ENCODE peak calls at places on chromosome 16, in five cellular contexts. X is DND-41; Y is kidney epithelial cell; Q is psoas muscle; M is CD4-positive, alpha-beta memory T cell. P is an unnamed sample.

GRCh38 chr16:21568502-21569189 is 30.7 kb upstream of the METTL9 start:
- DNase-seq in Y (no peak), Q (no peak), X (no peak), M (no peak), P (no peak)

GRCh38 chr16:53129281-53130192 is 74.7 kb downstream of the CHD9 start:
- DNase-seq in Q (no peak), Y (no peak), X (no peak), M (no peak), P (peak; percentile 58)

GRCh38 chr16:49622084-49622390 is 233.9 kb downstream of the ZNF423 start:
- DNase-seq in M (no peak), X (no peak), Y (no peak), Q (no peak), P (no peak)

GRCh38 chr16:89015271-89015859 is 38.4 kb upstream of the CBFA2T3 start:
- DNase-seq in X (peak; percentile 17), Y (no peak), Q (peak; percentile 4), M (no peak), P (no peak)

GRCh38 chr16:53068423-53068833 is 13.6 kb downstream of the CHD9 start:
- DNase-seq in M (no peak), Q (no peak), X (no peak), Y (no peak), P (no peak)

GRCh38 chr16:8634991-8635736 is 13.7 kb downstream of the METTL22 start:
- DNase-seq in Q (no peak), X (no peak), Y (no peak), M (no peak), P (peak; percentile 48)

GRCh38 chr16:56841659-56842058 is 23.3 kb upstream of the SLC12A3 start:
- DNase-seq in M (no peak), Y (no peak), X (no peak), Q (no peak), P (no peak)

GRCh38 chr16:77077523-77077922 is 113.5 kb upstream of the MON1B start:
- DNase-seq in M (no peak), Y (no peak), Q (no peak), X (no peak), P (no peak)

GRCh38 chr16:67943619-67944503 is at the start of gene LCAT:
- DNase-seq in Y (no peak), M (no peak), Q (peak; percentile 75), X (no peak), P (no peak)

GRCh38 chr16:84967828-84968227 is 43.5 kb downstream of the ZDHHC7 start:
- DNase-seq in Q (no peak), X (no peak), M (no peak), Y (no peak), P (no peak)

GRCh38 chr16:2325181-2325580 is 15.3 kb downstream of the ABCA3 start:
- DNase-seq in Q (no peak), X (no peak), Y (no peak), M (no peak), P (no peak)

GRCh38 chr16:3503513-3503912 is 2.7 kb downstream of the CLUAP1 start:
- DNase-seq in M (peak; percentile 67), Y (no peak), X (no peak), Q (no peak), P (no peak)

GRCh38 chr16:66427036-66427446 is at the start of gene BEAN1:
- DNase-seq in X (no peak), Y (no peak), M (no peak), Q (no peak), P (peak; percentile 54)

GRCh38 chr16:87067890-87068289 is 249.3 kb downstream of the C16orf95 start:
- DNase-seq in X (no peak), Y (no peak), Q (no peak), M (no peak), P (no peak)

GRCh38 chr16:87064731-87065720 is 252.2 kb downstream of the C16orf95 start:
- DNase-seq in Y (no peak), Q (no peak), X (no peak), M (no peak), P (no peak)

GRCh38 chr16:87066695-87067556 is 250.3 kb downstream of the C16orf95 start:
- DNase-seq in Y (no peak), Q (no peak), X (no peak), M (no peak), P (no peak)

GRCh38 chr16:87068316-87068715 is 248.9 kb downstream of the C16orf95 start:
- DNase-seq in M (no peak), X (no peak), Q (no peak), Y (no peak), P (no peak)

DNA sequence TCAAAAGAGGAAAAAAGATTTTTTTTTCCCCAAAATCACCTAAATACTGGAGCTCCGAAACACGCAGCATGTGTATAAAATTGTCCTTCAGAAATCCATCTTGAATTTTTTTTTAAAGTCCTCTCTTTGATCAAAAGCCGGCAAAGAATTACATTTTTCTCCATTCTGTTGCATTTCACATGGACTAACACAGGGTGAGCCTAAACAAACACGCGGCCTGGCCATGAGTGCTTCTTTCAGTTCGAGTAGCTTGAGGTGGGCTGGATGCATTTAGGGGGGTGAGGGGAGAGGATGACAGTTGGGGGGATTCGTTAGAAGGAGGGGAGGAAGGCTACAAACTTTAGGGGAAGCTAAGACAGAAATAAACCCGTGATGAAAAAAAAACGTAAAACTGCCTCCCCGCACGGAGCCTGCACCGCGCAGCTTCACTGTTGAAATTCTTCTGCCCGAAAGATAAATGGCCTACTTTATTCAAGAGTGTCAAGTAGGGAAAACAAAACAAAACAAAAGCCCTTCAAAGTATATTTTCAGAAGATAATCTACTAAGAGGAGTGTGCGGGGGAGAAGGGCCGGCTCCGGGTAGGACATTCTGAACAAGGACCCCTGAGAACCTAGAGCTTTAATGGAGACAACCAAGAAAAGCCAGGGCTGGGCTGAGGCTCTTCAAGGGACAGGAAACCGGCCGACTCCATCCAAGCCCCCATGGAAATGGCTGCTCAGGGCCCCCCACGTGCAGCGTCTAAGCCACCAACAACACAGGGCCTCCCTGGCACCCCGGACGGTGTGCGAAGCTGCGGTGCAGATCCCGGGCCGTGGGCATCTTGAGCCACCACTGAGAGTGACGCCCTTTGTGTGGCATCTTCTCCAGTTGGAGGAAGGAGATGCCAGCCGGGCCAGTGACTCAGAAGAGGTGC is 251.2 kb downstream of the C16orf95 start:
- DNase-seq in X (no peak), M (no peak), Y (no peak), Q (no peak), P (no peak)
- H3K4me3 ChIP-seq in X (no peak overlapping the region), M (no peak overlapping the region), Y (no peak overlapping the region), Q (no peak overlapping the region), P (no peak overlapping the region)

DNA sequence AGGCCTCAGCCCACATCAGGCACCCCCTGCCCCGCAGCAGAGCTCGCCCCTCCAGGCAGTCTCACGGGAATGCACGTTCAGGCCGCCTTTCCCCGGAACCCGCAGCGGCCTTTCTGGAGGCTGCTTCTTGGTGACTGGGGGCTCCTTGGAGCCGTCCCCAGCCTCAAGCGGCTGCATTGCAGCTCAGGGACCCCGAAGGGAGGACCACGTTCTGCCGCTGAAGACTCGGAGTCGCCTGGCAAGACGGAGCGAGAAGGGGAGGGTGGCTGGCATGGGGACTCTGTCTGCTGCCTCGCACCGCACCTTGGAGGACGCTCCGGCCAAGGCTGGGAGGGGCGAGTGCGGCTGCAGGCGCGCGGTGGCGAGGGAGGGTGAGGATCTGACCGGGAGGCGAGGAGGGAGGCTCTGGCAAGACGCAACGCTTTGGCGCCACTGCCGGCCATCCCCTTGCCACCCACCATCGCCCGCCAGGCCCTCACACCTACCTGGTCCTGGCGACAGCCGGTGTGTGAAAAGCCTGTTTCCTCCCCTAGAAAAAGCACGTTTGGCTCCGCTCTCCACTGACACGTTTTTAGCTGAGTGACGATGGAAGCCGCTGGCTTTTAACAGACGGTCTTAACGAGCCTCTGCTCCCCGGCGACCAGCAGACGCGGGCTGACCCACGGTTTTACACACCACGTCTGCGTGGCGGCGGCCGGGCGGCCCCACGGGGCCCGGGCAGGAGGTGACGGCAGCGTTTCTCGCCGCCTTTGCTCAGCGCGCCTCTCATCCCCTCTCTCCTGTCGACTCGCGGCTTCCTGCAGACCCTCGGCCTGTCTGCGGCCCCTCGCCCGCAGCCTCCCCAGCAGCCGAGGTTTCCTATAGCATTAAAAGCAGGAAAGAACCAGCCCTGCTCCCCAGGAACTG is 16.7 kb upstream of the GNG13 start:
- DNase-seq in X (no peak), Y (no peak), Q (no peak), M (peak; percentile 10), P (no peak)
- H3K27me3 ChIP-seq in X (no peaks in the 10 kb centered on the region), Y (peaks cover 37% of the 10 kb centered on the region), Q (peaks cover 81% of the 10 kb centered on the region), M (peaks cover 5% of the 10 kb centered on the region), P (peaks cover 10% of the 10 kb centered on the region)

DNA sequence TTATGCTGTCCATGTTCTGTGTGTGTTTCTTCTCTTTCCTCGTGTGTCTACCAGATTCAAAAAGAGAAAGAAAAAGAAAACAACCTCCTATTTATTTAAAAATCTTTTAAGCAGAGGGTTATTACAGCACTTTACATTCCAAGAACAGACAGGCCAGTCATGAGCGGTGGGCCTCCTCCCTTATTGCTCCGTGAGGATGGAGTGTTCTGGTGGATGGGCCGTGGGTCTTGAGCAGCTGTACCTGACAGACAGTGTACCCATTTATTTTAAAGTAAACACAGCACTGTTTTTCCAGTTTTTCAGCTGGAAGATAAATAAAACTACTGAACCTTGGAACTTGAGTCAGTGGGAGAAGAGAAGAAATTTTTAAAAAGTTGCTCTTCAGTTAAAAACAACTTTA is 52.4 kb downstream of the WWP2 start:
- DNase-seq in M (no peak), Y (no peak), X (no peak), Q (no peak), P (no peak)
- H3K4me3 ChIP-seq in M (no peak overlapping the region), Y (no peak overlapping the region), X (no peak overlapping the region), Q (no peak overlapping the region), P (no peak overlapping the region)

DNA sequence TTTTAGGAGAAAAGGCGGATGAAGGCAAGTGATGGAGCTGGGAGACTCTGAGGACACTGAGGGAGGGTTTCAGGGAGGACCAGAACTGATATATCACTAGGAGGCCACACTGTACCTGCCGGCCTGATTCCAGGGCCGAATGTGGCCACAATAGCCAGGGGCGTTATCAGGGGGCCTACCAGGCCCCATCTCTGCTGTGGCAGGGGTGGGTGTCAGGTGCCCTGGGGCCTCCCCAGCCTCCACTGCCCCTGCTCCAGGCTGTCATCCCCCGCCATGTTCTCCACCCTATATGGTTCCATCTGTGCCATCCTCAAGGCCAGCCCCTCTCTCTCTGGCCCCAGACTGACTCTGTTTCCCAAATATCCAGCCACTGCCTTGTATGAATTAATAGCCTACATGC is 246.5 kb downstream of the GSG1L start:
- DNase-seq in Y (no peak), M (no peak), Q (no peak), X (no peak), P (no peak)
- H3K27me3 ChIP-seq in Y (no peaks in the 10 kb centered on the region), M (no peaks in the 10 kb centered on the region), Q (peaks cover 8% of the 10 kb centered on the region), X (no peaks in the 10 kb centered on the region), P (no peaks in the 10 kb centered on the region)

DNA sequence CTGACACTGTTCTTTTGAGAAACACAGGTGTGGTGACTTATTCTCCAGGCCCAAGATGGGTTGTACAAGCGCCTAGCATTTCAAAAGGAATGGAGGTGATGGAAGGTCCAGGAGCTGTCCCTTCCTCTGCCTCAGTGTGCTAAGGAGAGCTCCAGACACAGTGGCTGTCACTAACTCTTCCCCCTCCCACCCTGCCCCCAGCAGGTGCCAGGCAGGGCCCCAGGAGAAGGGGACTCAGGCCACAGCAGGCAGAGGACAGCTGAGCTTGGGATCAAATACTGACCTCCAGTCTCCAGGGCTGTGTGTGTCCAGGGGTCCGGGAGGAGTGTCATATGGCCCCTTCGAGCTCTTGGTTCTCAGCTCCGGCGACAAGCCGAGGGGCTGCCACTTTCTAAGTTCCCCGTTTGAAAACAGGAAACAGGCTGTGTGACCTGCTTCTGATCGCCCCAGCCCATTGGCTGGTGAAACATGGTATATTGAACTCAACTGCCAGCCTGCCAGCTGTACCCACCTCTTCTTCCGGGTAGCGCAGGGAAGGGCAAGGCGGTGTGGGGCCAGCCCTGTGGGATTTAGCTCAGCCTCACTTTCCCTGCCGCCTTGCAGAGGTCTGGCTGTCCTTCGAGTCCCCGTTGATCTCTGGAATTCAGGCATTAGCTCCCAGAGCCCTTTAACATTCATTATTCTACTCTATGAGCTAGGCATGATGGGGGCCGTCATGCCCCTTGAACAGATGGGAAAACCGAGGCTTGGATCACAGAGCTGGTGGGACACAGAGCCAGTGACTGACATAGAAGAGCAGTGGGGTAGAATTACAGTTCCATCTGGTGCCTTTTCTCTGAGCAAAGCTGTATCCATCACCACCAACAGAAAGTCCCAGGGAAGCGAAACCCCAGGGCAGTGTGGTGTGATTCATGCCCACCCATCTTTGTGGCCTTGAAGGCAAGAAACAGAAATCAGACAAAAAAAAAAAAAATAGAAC is at the start of gene SNX20:
- DNase-seq in Y (no peak), Q (no peak), M (peak; percentile 82), X (peak; percentile 84), P (no peak)
- H3K4me3 ChIP-seq in Y (no peak within 1 kb of the TSS), Q (peak within 1 kb of the TSS; percentile 43), M (peak within 1 kb of the TSS; percentile 93), X (peak within 1 kb of the TSS; percentile 56), P (no peak within 1 kb of the TSS)

P was measured in cardiac muscle cell.